ENCODE peak calls at places on chromosome 10, in ten cellular contexts. U is HCT116; V is hypothalamus; S is skeletal muscle cell; P is midbrain; N is NCI-H2081; O is NCI-H146; C is GM23338; W is A673; X is stimulated activated CD4-positive, alpha-beta T cell treated with anti-CD3 and anti-CD28 coated beads, Interleukin-12 subunit alpha, Interleukin-12 subunit beta, amount 100 ng/mL, for 24 hours. G is an unnamed sample.

GRCh38 chr10:97822261-97822687 is 27.4 kb upstream of the GOLGA7B start:
- DNase-seq in N (no peak), W (no peak), U (no peak), P (no peak), O (peak), C (no peak), S (no peak), V (no peak), X (no peak), G (no peak)

GRCh38 chr10:13743963-13744362 is 157.2 kb downstream of the PRPF18 start:
- DNase-seq in P (no peak), O (no peak), C (no peak), S (no peak), U (no peak), V (no peak), X (no peak), N (no peak), W (no peak), G (no peak)

GRCh38 chr10:102678842-102679289 is 34.6 kb downstream of the TRIM8 start:
- DNase-seq in O (peak), P (peak), V (peak), S (no peak), C (peak), X (no peak), W (no peak), U (no peak), N (peak), G (no peak)

GRCh38 chr10:21771219-21771618 is 232.3 kb downstream of the DNAJC1 start:
- DNase-seq in P (no peak), X (no peak), N (no peak), W (no peak), S (no peak), C (no peak), O (no peak), V (no peak), U (no peak), G (no peak)

GRCh38 chr10:110358869-110359629 is 54.3 kb upstream of the SMNDC1 start:
- DNase-seq in W (no peak), V (no peak), X (no peak), P (no peak), S (no peak), U (peak), O (no peak), C (peak), N (no peak), G (no peak)

GRCh38 chr10:101536800-101537199 is 51.3 kb downstream of the POLL start:
- DNase-seq in S (no peak), N (no peak), O (peak), W (peak), X (no peak), C (peak), U (peak), P (no peak), V (no peak), G (no peak)

GRCh38 chr10:22737587-22737986 is 23.2 kb upstream of the PIP4K2A start:
- DNase-seq in U (no peak), V (no peak), S (peak), P (no peak), X (no peak), C (no peak), W (peak), N (no peak), O (no peak), G (no peak)

GRCh38 chr10:91409069-91409868 is 875 bp upstream of the HECTD2 start:
- DNase-seq in C (peak), P (peak), S (peak), O (peak), U (no peak), W (peak), N (peak), V (peak), X (no peak), G (peak)

GRCh38 chr10:60733189-60733815 is 45.0 kb upstream of the CDK1 start:
- DNase-seq in V (no peak), S (no peak), W (peak), O (peak), U (peak), C (peak), X (no peak), P (no peak), N (peak), G (no peak)

G was measured in AG09319.